ENCODE peak calls at places on chromosome 17, in ten cellular contexts. K is endothelial cell; G is iPS DF 6.9; V is cardiac septum; W is nucleus accumbens; U is mesothelial cell of epicardium; A is BJ; P is stimulated activated CD4-positive, alpha-beta T cell treated with anti-CD3 and anti-CD28 coated beads, Interleukin-4, amount 100 ng/mL, for 1 hour; S is GM23248; X is hepatic stellate cell. H is an unnamed sample.

GRCh38 chr17:34822007-34822737 is 139.1 kb downstream of the CCT6B start:
- DNase-seq in K (no peak), X (no peak), S (no peak), A (no peak), P (no peak), U (no peak), W (no peak), G (no peak), V (no peak), H (peak)

GRCh38 chr17:39069114-39069756 is 82.2 kb downstream of the PLXDC1 start:
- DNase-seq in X (peak), U (no peak), W (no peak), G (no peak), K (peak), V (no peak), S (peak), P (no peak), A (no peak), H (peak)

GRCh38 chr17:47665655-47666054 is 15.9 kb downstream of the KPNB1 start:
- DNase-seq in X (no peak), V (no peak), U (no peak), K (no peak), P (no peak), S (peak), G (no peak), W (no peak), A (no peak), H (no peak)

GRCh38 chr17:43825567-43825966 is 7.4 kb downstream of the MPP3 start:
- DNase-seq in G (no peak), P (no peak), V (no peak), K (no peak), S (no peak), X (no peak), U (no peak), W (no peak), A (no peak), H (no peak)

GRCh38 chr17:51371732-51372151 is 111.4 kb downstream of the UTP18 start:
- DNase-seq in P (peak), G (peak), V (no peak), U (peak), S (peak), W (peak), A (no peak), X (peak), K (peak), H (peak)

GRCh38 chr17:45104497-45104896 is 27.8 kb downstream of the PLCD3 start:
- DNase-seq in A (no peak), U (no peak), S (no peak), X (no peak), G (no peak), P (no peak), K (no peak), V (no peak), W (no peak), H (no peak)

GRCh38 chr17:71438631-71439146 is 682.1 kb upstream of the SOX9 start:
- DNase-seq in W (no peak), V (no peak), K (no peak), X (peak), U (no peak), G (no peak), P (no peak), A (peak), S (peak), H (peak)

GRCh38 chr17:64081802-64082799 is 47.8 kb downstream of the ERN1 start:
- DNase-seq in V (no peak), G (no peak), X (no peak), S (peak), W (no peak), U (no peak), A (peak), P (no peak), K (peak), H (peak)

GRCh38 chr17:33284022-33284421 is 9.1 kb downstream of the ASIC2 start:
- DNase-seq in U (no peak), K (no peak), W (no peak), V (no peak), G (no peak), S (peak), P (no peak), X (peak), A (peak), H (no peak)

GRCh38 chr17:50186661-50187402 is 14.6 kb downstream of the COL1A1 start:
- DNase-seq in S (peak), W (no peak), K (no peak), U (no peak), X (no peak), A (no peak), G (no peak), P (no peak), V (no peak), H (no peak)

GRCh38 chr17:80813318-80813717 is 178.3 kb upstream of the CHMP6 start:
- DNase-seq in A (no peak), G (no peak), P (no peak), X (no peak), W (no peak), S (no peak), V (peak), K (no peak), U (no peak), H (no peak)

GRCh38 chr17:63173450-63173849 is 207.4 kb downstream of the TANC2 start:
- DNase-seq in U (no peak), V (no peak), A (no peak), G (no peak), K (no peak), S (no peak), X (no peak), P (no peak), W (no peak), H (no peak)

GRCh38 chr17:72408122-72408382 is 287.2 kb downstream of the SOX9 start:
- DNase-seq in P (no peak), W (no peak), S (no peak), V (no peak), A (no peak), K (no peak), X (no peak), U (no peak), G (no peak), H (no peak)

GRCh38 chr17:80799553-80800403 is 191.9 kb upstream of the CHMP6 start:
- DNase-seq in P (no peak), A (no peak), K (no peak), S (no peak), W (no peak), V (no peak), X (no peak), G (no peak), U (no peak), H (no peak)